ENCODE peak calls at places on chromosome 6, in five cellular contexts. One of them, this sample, is unnamed.

GRCh38 chr6:41966961-41967311 is 25.3 kb upstream of the CCND3 start:
- DNase-seq in fibroblast of lung: peak; percentile 91
- DNase-seq in GM23248: peak; percentile 54
- DNase-seq in GM12878: no peak
- DNase-seq in astrocyte: peak; percentile 88
- DNase-seq in this sample: peak; percentile 77

GRCh38 chr6:75349262-75349984 is 64.8 kb upstream of the TMEM30A start:
- DNase-seq in GM23248: peak; percentile 36
- DNase-seq in astrocyte: peak; percentile 42
- DNase-seq in GM12878: no peak
- DNase-seq in fibroblast of lung: peak; percentile 47
- DNase-seq in this sample: no peak

GRCh38 chr6:84785676-84786075 is 21.3 kb upstream of the TBX18 start:
- DNase-seq in astrocyte: no peak
- DNase-seq in GM12878: no peak
- DNase-seq in fibroblast of lung: no peak
- DNase-seq in GM23248: peak; percentile 90
- DNase-seq in this sample: no peak

GRCh38 chr6:166736606-166737005 is 109.6 kb upstream of the RPS6KA2 start:
- DNase-seq in GM12878: no peak
- DNase-seq in fibroblast of lung: peak; percentile 82
- DNase-seq in astrocyte: peak; percentile 77
- DNase-seq in GM23248: peak; percentile 47
- DNase-seq in this sample: peak; percentile 87

GRCh38 chr6:27141472-27142015 is 106.0 kb upstream of the PRSS16 start:
- DNase-seq in astrocyte: no peak
- DNase-seq in GM12878: no peak
- DNase-seq in GM23248: no peak
- DNase-seq in fibroblast of lung: no peak
- DNase-seq in this sample: no peak

GRCh38 chr6:35343092-35343834 is 905 bp downstream of the PPARD start:
- DNase-seq in astrocyte: peak; percentile 47
- DNase-seq in GM23248: peak; percentile 34
- DNase-seq in fibroblast of lung: peak; percentile 47
- DNase-seq in GM12878: no peak
- DNase-seq in this sample: peak; percentile 36

GRCh38 chr6:2221724-2222274 is 23.6 kb downstream of the GMDS start:
- DNase-seq in astrocyte: no peak
- DNase-seq in GM12878: no peak
- DNase-seq in GM23248: no peak
- DNase-seq in fibroblast of lung: no peak
- DNase-seq in this sample: no peak

GRCh38 chr6:149052350-149053106 is 265.0 kb upstream of the TAB2 start:
- DNase-seq in GM23248: no peak
- DNase-seq in GM12878: no peak
- DNase-seq in fibroblast of lung: peak; percentile 22
- DNase-seq in astrocyte: no peak
- DNase-seq in this sample: no peak

GRCh38 chr6:52045033-52045432 is 42.4 kb downstream of the PKHD1 start:
- DNase-seq in GM12878: no peak
- DNase-seq in GM23248: no peak
- DNase-seq in fibroblast of lung: no peak
- DNase-seq in astrocyte: no peak
- DNase-seq in this sample: no peak

GRCh38 chr6:106704327-106704726 is 74.9 kb downstream of the QRSL1 start:
- DNase-seq in astrocyte: no peak
- DNase-seq in fibroblast of lung: no peak
- DNase-seq in GM23248: no peak
- DNase-seq in GM12878: no peak
- DNase-seq in this sample: no peak

GRCh38 chr6:106700581-106700980 is 71.2 kb downstream of the QRSL1 start:
- DNase-seq in GM12878: no peak
- DNase-seq in GM23248: no peak
- DNase-seq in fibroblast of lung: no peak
- DNase-seq in astrocyte: no peak
- DNase-seq in this sample: no peak

GRCh38 chr6:106702046-106702445 is 72.7 kb downstream of the QRSL1 start:
- DNase-seq in GM23248: no peak
- DNase-seq in astrocyte: no peak
- DNase-seq in fibroblast of lung: no peak
- DNase-seq in GM12878: no peak
- DNase-seq in this sample: no peak

GRCh38 chr6:106705156-106705555 is 75.8 kb downstream of the QRSL1 start:
- DNase-seq in GM12878: no peak
- DNase-seq in GM23248: no peak
- DNase-seq in astrocyte: no peak
- DNase-seq in fibroblast of lung: no peak
- DNase-seq in this sample: no peak

DNA sequence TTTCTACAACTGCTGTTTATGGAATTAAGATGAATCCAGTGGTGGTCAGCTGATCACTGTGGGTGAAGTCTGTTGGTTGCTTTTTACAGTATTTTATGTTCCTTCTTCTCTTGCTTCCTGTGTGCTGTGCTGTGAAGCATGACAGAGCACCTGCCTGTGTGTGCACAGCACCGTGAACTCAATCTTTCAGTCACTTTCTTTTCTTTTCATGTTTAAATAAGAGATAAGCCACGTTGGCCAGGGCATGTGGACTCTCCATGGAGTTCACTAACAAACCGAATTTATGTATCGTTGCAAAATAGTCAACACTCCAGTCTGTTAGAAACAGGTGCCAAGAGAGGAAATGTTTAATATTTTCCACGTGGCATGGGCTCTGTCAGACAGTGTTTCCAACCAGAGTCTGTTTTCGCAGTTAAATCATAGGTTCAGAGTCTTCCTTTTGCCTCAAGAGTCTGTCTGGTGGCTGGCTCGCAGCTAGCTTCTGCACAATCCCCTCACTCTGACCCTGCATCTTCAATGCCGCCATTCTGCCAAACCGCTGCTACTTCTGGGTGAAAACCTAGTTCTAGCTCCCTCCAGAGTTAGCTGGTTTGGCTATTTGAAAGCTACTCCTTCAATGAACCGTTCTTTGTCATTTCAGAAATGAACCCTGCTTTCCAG is 73.2 kb downstream of the QRSL1 start:
- DNase-seq in astrocyte: no peak
- DNase-seq in GM23248: no peak
- DNase-seq in GM12878: peak; percentile 86
- DNase-seq in fibroblast of lung: no peak
- DNase-seq in this sample: no peak
- H3K9ac ChIP-seq in astrocyte: no peak overlapping the region
- H3K9ac ChIP-seq in GM23248: no peak overlapping the region
- H3K9ac ChIP-seq in GM12878: peak overlapping the region; percentile 53
- H3K9ac ChIP-seq in fibroblast of lung: no peak overlapping the region
- H3K9ac ChIP-seq in this sample: no peak overlapping the region

GRCh38 chr6:137498488-137499219 is 4.5 kb upstream of the OLIG3 start:
- DNase-seq in GM23248: no peak
- DNase-seq in GM12878: no peak
- DNase-seq in fibroblast of lung: no peak
- DNase-seq in astrocyte: no peak
- DNase-seq in this sample: no peak

GRCh38 chr6:137495652-137496391 is 1.6 kb upstream of the OLIG3 start:
- DNase-seq in astrocyte: no peak
- DNase-seq in GM12878: no peak
- DNase-seq in GM23248: no peak
- DNase-seq in fibroblast of lung: no peak
- DNase-seq in this sample: no peak

GRCh38 chr6:137496392-137496767 is 2.2 kb upstream of the OLIG3 start:
- DNase-seq in astrocyte: no peak
- DNase-seq in GM23248: no peak
- DNase-seq in GM12878: no peak
- DNase-seq in fibroblast of lung: no peak
- DNase-seq in this sample: no peak

GRCh38 chr6:137496909-137497721 is 2.9 kb upstream of the OLIG3 start:
- DNase-seq in fibroblast of lung: no peak
- DNase-seq in astrocyte: no peak
- DNase-seq in GM12878: no peak
- DNase-seq in GM23248: no peak
- DNase-seq in this sample: no peak

GRCh38 chr6:137497722-137498463 is 3.7 kb upstream of the OLIG3 start:
- DNase-seq in GM23248: no peak
- DNase-seq in astrocyte: no peak
- DNase-seq in fibroblast of lung: no peak
- DNase-seq in GM12878: no peak
- DNase-seq in this sample: no peak
- TF ChIP-seq EZH2 in GM23248: no peak
- TF ChIP-seq EZH2 in astrocyte: peak; percentile 89
- TF ChIP-seq EZH2 in fibroblast of lung: peak; percentile 49
- TF ChIP-seq EZH2 in GM12878: no peak
- TF ChIP-seq EZH2 in this sample: peak; percentile 75

DNA sequence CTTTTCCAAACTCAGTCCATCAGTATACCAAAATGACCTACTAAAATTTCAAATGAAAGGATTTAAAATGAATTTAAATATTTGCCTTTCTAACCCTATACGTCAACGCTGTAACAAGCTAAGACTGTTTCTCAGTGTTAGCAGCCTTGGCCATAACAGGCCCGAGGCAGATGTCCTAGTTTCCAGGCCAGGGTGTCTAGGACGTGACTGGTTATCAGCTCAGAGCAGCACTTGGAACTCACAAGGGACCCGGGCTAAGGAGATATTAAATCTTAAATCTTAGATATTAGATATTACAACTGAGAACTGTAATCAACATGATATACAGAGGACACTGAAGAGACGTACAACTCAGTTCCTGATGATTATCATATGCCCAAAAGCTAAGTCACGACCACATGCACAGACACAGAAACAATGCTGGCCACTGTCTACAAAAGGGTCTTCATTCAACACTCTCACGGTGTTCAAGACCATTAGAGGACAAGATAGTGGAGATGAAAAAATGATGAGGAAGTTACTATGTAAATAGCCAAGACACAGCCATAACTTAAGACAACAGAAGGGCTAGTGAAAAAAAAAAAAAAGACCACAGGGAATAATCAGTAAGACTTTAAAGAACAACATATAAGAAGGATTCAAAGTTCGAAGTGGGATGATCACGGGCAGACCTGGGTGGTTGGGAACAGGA is at the start of gene CLDN20:
- DNase-seq in GM12878: no peak
- DNase-seq in fibroblast of lung: no peak
- DNase-seq in astrocyte: no peak
- DNase-seq in GM23248: no peak
- DNase-seq in this sample: no peak
- H3K27ac ChIP-seq in GM12878: no peak within 1 kb of the TSS
- H3K27ac ChIP-seq in fibroblast of lung: no peak within 1 kb of the TSS
- H3K27ac ChIP-seq in astrocyte: no peak within 1 kb of the TSS
- H3K27ac ChIP-seq in GM23248: peak within 1 kb of the TSS; percentile 37
- H3K27ac ChIP-seq in this sample: peak within 1 kb of the TSS; percentile 14

GRCh38 chr6:28969129-28969528 is 36.0 kb downstream of the ZNF311 start:
- DNase-seq in astrocyte: no peak
- DNase-seq in GM12878: no peak
- DNase-seq in GM23248: no peak
- DNase-seq in fibroblast of lung: no peak
- DNase-seq in this sample: no peak

GRCh38 chr6:28968476-28968875 is 36.6 kb downstream of the ZNF311 start:
- DNase-seq in fibroblast of lung: no peak
- DNase-seq in GM12878: no peak
- DNase-seq in astrocyte: no peak
- DNase-seq in GM23248: no peak
- DNase-seq in this sample: no peak

GRCh38 chr6:28960846-28961500 is 37.2 kb upstream of the TRIM27 start:
- DNase-seq in GM23248: no peak
- DNase-seq in GM12878: no peak
- DNase-seq in fibroblast of lung: no peak
- DNase-seq in astrocyte: no peak
- DNase-seq in this sample: no peak

DNA sequence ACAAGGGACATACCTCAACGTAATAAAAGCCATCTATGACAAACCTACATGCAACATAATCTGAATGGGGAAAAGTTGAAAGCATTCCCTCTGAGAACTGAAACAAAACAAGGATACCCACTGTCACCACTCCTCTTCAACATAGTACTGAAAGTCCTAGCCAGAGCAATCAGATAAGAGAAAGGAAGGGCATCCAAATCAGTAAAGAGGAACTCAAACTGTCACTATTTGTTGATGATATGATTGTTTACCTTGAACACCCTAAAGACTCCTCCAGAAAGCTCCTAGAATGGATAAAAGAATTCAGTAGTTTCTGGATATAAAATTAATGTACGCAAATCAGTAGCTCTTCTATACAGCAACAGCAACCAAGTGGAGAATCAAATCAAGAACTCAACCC is 39.4 kb downstream of the ZNF311 start:
- DNase-seq in astrocyte: no peak
- DNase-seq in GM23248: no peak
- DNase-seq in fibroblast of lung: no peak
- DNase-seq in GM12878: no peak
- DNase-seq in this sample: no peak
- H3K9ac ChIP-seq in astrocyte: no peak overlapping the region
- H3K9ac ChIP-seq in GM23248: no peak overlapping the region
- H3K9ac ChIP-seq in fibroblast of lung: no peak overlapping the region
- H3K9ac ChIP-seq in GM12878: no peak overlapping the region
- H3K9ac ChIP-seq in this sample: no peak overlapping the region

GRCh38 chr6:29977425-29977727 is 35.0 kb downstream of the HLA-A start:
- DNase-seq in fibroblast of lung: no peak
- DNase-seq in astrocyte: no peak
- DNase-seq in GM12878: no peak
- DNase-seq in GM23248: no peak
- DNase-seq in this sample: no peak

GRCh38 chr6:29974901-29975560 is 32.7 kb downstream of the HLA-A start:
- DNase-seq in astrocyte: no peak
- DNase-seq in fibroblast of lung: no peak
- DNase-seq in GM12878: no peak
- DNase-seq in GM23248: no peak
- DNase-seq in this sample: no peak

GRCh38 chr6:29976588-29977424 is 34.5 kb downstream of the HLA-A start:
- DNase-seq in fibroblast of lung: peak; percentile 69
- DNase-seq in GM23248: peak; percentile 92
- DNase-seq in GM12878: peak; percentile 13
- DNase-seq in astrocyte: peak; percentile 49
- DNase-seq in this sample: peak; percentile 70

GRCh38 chr6:29976253-29976587 is 33.9 kb downstream of the HLA-A start:
- DNase-seq in GM12878: no peak
- DNase-seq in GM23248: no peak
- DNase-seq in astrocyte: no peak
- DNase-seq in fibroblast of lung: no peak
- DNase-seq in this sample: no peak

GRCh38 chr6:29975561-29975907 is 33.2 kb downstream of the HLA-A start:
- DNase-seq in GM12878: no peak
- DNase-seq in astrocyte: no peak
- DNase-seq in fibroblast of lung: no peak
- DNase-seq in GM23248: no peak
- DNase-seq in this sample: no peak
- TF ChIP-seq EZH2 in GM12878: no peak
- TF ChIP-seq EZH2 in astrocyte: peak; percentile 50
- TF ChIP-seq EZH2 in fibroblast of lung: no peak
- TF ChIP-seq EZH2 in GM23248: no peak
- TF ChIP-seq EZH2 in this sample: no peak